ENCODE peak calls at places on chromosomes 2 and 18, in seven cellular contexts. X, Z, S, Y, U, V and P are unnamed samples.
A peak's percentile ranks its signal among the peaks of the same experiment; 100 is the strongest.

GRCh38 chr18:56884511-56884910 is 233.4 kb downstream of the WDR7 start:
- DNase-seq in V (no peak), Y (no peak), U (no peak), X (no peak), S (no peak), Z (no peak), P (no peak)

GRCh38 chr2:127218843-127219715 is 1.0 kb downstream of the CYP27C1 start:
- DNase-seq in U (peak; percentile 68), X (no peak), Z (no peak), S (no peak), Y (no peak), V (no peak), P (no peak)

GRCh38 chr18:702957-703659 is 9.3 kb downstream of the ENOSF1 start:
- DNase-seq in U (no peak), V (peak; percentile 62), Z (no peak), S (peak; percentile 83), X (no peak), Y (peak; percentile 62), P (no peak)

GRCh38 chr2:157032019-157032418 is 225.5 kb upstream of the GALNT5 start:
- DNase-seq in X (no peak), Z (no peak), Y (peak; percentile 93), V (no peak), S (peak; percentile 82), U (no peak), P (no peak)

GRCh38 chr2:70785137-70785911 is 5.1 kb downstream of the FIGLA start:
- DNase-seq in U (peak; percentile 75), S (no peak), X (no peak), V (no peak), Y (no peak), Z (peak; percentile 20), P (no peak)

GRCh38 chr2:73285162-73285739 is 973 bp upstream of the FBXO41 start:
- DNase-seq in V (peak; percentile 91), S (no peak), Y (no peak), X (no peak), Z (peak; percentile 90), U (no peak), P (peak; percentile 47)

GRCh38 chr18:55338955-55339662 is 248.9 kb downstream of the TCF4 start:
- DNase-seq in S (no peak), Y (no peak), Z (no peak), X (no peak), V (no peak), U (peak; percentile 34), P (no peak)

GRCh38 chr2:70118798-70119454 is 31.6 kb downstream of the PCBP1 start:
- DNase-seq in X (no peak), Z (peak; percentile 75), V (no peak), Y (no peak), S (no peak), U (peak; percentile 85), P (peak; percentile 26)

GRCh38 chr2:192146069-192147006 is 48.4 kb downstream of the TMEFF2 start:
- DNase-seq in Z (no peak), S (no peak), U (no peak), V (no peak), X (no peak), Y (peak; percentile 66), P (no peak)

GRCh38 chr2:111634995-111635538 is 248.9 kb downstream of the ANAPC1 start:
- DNase-seq in S (no peak), X (no peak), U (no peak), Y (no peak), Z (no peak), V (no peak), P (no peak)

GRCh38 chr2:65436825-65437221 is 4.4 kb upstream of the SPRED2 start:
- DNase-seq in Z (peak; percentile 69), V (no peak), S (no peak), Y (no peak), X (no peak), U (peak; percentile 42), P (no peak)

GRCh38 chr18:61581578-61582204 is 248.5 kb downstream of the CDH20 start:
- DNase-seq in U (peak; percentile 88), Y (no peak), X (peak; percentile 91), Z (peak; percentile 2), V (no peak), S (no peak), P (peak; percentile 67)

GRCh38 chr2:212242739-212243138 is 295.9 kb downstream of the ERBB4 start:
- DNase-seq in V (no peak), Z (no peak), X (no peak), S (no peak), U (no peak), Y (no peak), P (no peak)

GRCh38 chr2:11018651-11019185 is 107.0 kb downstream of the KCNF1 start:
- DNase-seq in X (no peak), V (no peak), U (no peak), S (no peak), Z (no peak), Y (no peak), P (no peak)

GRCh38 chr18:59900222-59901128 is 679 bp downstream of the PMAIP1 start:
- DNase-seq in U (peak; percentile 85), X (no peak), S (no peak), Y (no peak), V (peak; percentile 41), Z (peak; percentile 86), P (peak; percentile 81)

GRCh38 chr18:23365602-23366001 is 87.5 kb upstream of the RIOK3 start:
- DNase-seq in Y (peak; percentile 83), X (no peak), S (peak; percentile 55), V (no peak), U (no peak), Z (no peak), P (no peak)

GRCh38 chr2:238929242-238930081 is 81.6 kb downstream of the TWIST2 start:
- DNase-seq in Z (no peak), Y (peak; percentile 55), X (peak; percentile 84), S (no peak), V (no peak), U (no peak), P (peak; percentile 24)

GRCh38 chr18:69490813-69491212 is 90.1 kb downstream of the DOK6 start:
- DNase-seq in Y (peak; percentile 5), Z (no peak), V (no peak), U (no peak), X (no peak), S (no peak), P (no peak)

GRCh38 chr2:216693414-216694100 is 1.8 kb downstream of the IGFBP5 start:
- DNase-seq in S (no peak), Z (no peak), V (no peak), U (peak; percentile 22), Y (no peak), X (no peak), P (no peak)

GRCh38 chr2:111669928-111670695 is 213.9 kb downstream of the ANAPC1 start:
- DNase-seq in S (no peak), Y (no peak), V (no peak), U (no peak), Z (peak; percentile 65), X (peak; percentile 31), P (no peak)

GRCh38 chr2:98474979-98475632 is 30.4 kb downstream of the INPP4A start:
- DNase-seq in V (no peak), S (no peak), U (no peak), X (no peak), Z (no peak), Y (no peak), P (no peak)

GRCh38 chr2:235051436-235052260 is 99.8 kb downstream of the SH3BP4 start:
- DNase-seq in V (no peak), S (no peak), X (peak; percentile 69), U (no peak), Y (no peak), Z (no peak), P (no peak)

GRCh38 chr2:239180526-239181073 is 220.2 kb downstream of the HDAC4 start:
- DNase-seq in X (no peak), Z (no peak), Y (no peak), U (no peak), S (no peak), V (no peak), P (no peak)

GRCh38 chr2:134410831-134411231 is 157.0 kb downstream of the MGAT5 start:
- DNase-seq in S (no peak), V (no peak), Y (no peak), X (no peak), Z (peak; percentile 38), U (no peak), P (no peak)

GRCh38 chr2:100588071-100588786 is 25.4 kb downstream of the PDCL3 start:
- DNase-seq in Z (no peak), U (no peak), Y (peak; percentile 28), X (no peak), V (no peak), S (peak; percentile 14), P (no peak)

GRCh38 chr2:17960925-17961324 is 82.5 kb downstream of the KCNS3 start:
- DNase-seq in Y (no peak), X (no peak), U (no peak), Z (no peak), S (no peak), V (no peak), P (peak; percentile 41)

GRCh38 chr18:26215247-26215970 is 10.8 kb upstream of the TAF4B start:
- DNase-seq in S (no peak), Z (peak; percentile 83), U (no peak), V (no peak), X (no peak), Y (no peak), P (no peak)

GRCh38 chr2:15790326-15790725 is 150.0 kb upstream of the MYCN start:
- DNase-seq in Y (no peak), X (no peak), Z (no peak), U (no peak), V (no peak), S (no peak), P (no peak)

GRCh38 chr2:143433840-143434239 is 304.6 kb downstream of the ARHGAP15 start:
- DNase-seq in V (no peak), Z (no peak), S (no peak), U (no peak), Y (no peak), X (no peak), P (no peak)

GRCh38 chr2:122635649-122636496 is 880.4 kb downstream of the TSN start:
- DNase-seq in Z (no peak), U (no peak), Y (no peak), X (no peak), V (no peak), S (no peak), P (no peak)

GRCh38 chr2:46780801-46781445 is 134.7 kb downstream of the MCFD2 start:
- DNase-seq in S (no peak), Y (no peak), V (no peak), X (no peak), Z (peak; percentile 8), U (peak; percentile 86), P (peak; percentile 65)

GRCh38 chr2:47043142-47043890 is 111.8 kb downstream of the STPG4 start:
- DNase-seq in U (peak; percentile 27), S (peak; percentile 87), X (peak; percentile 90), V (no peak), Z (no peak), Y (peak; percentile 69), P (no peak)

GRCh38 chr2:99448556-99448955 is 41.3 kb downstream of the REV1 start:
- DNase-seq in Y (no peak), X (no peak), Z (no peak), S (peak; percentile 22), V (no peak), U (no peak), P (no peak)

GRCh38 chr18:43605224-43605623 is 327.9 kb upstream of the SYT4 start:
- DNase-seq in Y (no peak), S (no peak), Z (no peak), U (no peak), V (no peak), X (no peak), P (no peak)

GRCh38 chr2:69305712-69306611 is 81.1 kb downstream of the GFPT1 start:
- DNase-seq in X (no peak), Y (no peak), U (peak; percentile 62), S (no peak), Z (no peak), V (no peak), P (peak; percentile 79)

GRCh38 chr2:82524826-82525225 is 1934.3 kb downstream of the SUCLG1 start:
- DNase-seq in V (no peak), S (no peak), U (no peak), Y (no peak), Z (no peak), X (no peak), P (no peak)

GRCh38 chr2:236168110-236169067 is at the start of gene GBX2:
- DNase-seq in V (no peak), U (peak; percentile 95), S (no peak), Y (no peak), Z (no peak), X (peak; percentile 54), P (no peak)

GRCh38 chr2:64133828-64134227 is 10.4 kb downstream of the PELI1 start:
- DNase-seq in U (no peak), V (no peak), Z (no peak), S (no peak), X (no peak), Y (no peak), P (no peak)